ENCODE peak calls at places on chromosome 15, in seven cellular contexts. One of them, this sample, is unnamed.
A peak's percentile ranks its signal among the peaks of the same experiment; 100 is the strongest.

GRCh38 chr15:101063212-101063611 is 144.1 kb downstream of the LRRK1 start:
- DNase-seq in activated CD4-positive, alpha-beta T cell treated with anti-CD3 and anti-CD28 coated beads, Interleukin-2, amount 50 U/mL, for 24 hours: no peak
- DNase-seq in activated T-helper 9 cell treated with anti-CD3 and anti-CD28 coated beads, Interleukin-2, amount 50 U/mL, for 16 hours: no peak
- DNase-seq in left cardiac atrium: no peak
- DNase-seq in non-pigmented ciliary epithelial cell: no peak
- DNase-seq in epithelial cell of prostate: no peak
- DNase-seq in Daoy: no peak
- DNase-seq in this sample: peak; percentile 49

GRCh38 chr15:45458746-45459403 is 63.7 kb downstream of the SLC30A4 start:
- DNase-seq in activated CD4-positive, alpha-beta T cell treated with anti-CD3 and anti-CD28 coated beads, Interleukin-2, amount 50 U/mL, for 24 hours: peak; percentile 64
- DNase-seq in activated T-helper 9 cell treated with anti-CD3 and anti-CD28 coated beads, Interleukin-2, amount 50 U/mL, for 16 hours: peak; percentile 65
- DNase-seq in left cardiac atrium: peak; percentile 62
- DNase-seq in non-pigmented ciliary epithelial cell: no peak
- DNase-seq in epithelial cell of prostate: no peak
- DNase-seq in Daoy: peak; percentile 59
- DNase-seq in this sample: peak; percentile 61

GRCh38 chr15:99475754-99476412 is 89.9 kb upstream of the MEF2A start:
- DNase-seq in activated CD4-positive, alpha-beta T cell treated with anti-CD3 and anti-CD28 coated beads, Interleukin-2, amount 50 U/mL, for 24 hours: no peak
- DNase-seq in activated T-helper 9 cell treated with anti-CD3 and anti-CD28 coated beads, Interleukin-2, amount 50 U/mL, for 16 hours: no peak
- DNase-seq in left cardiac atrium: no peak
- DNase-seq in non-pigmented ciliary epithelial cell: no peak
- DNase-seq in epithelial cell of prostate: no peak
- DNase-seq in Daoy: no peak
- DNase-seq in this sample: no peak

GRCh38 chr15:31402511-31403056 is 75.9 kb downstream of the KLF13 start:
- DNase-seq in activated CD4-positive, alpha-beta T cell treated with anti-CD3 and anti-CD28 coated beads, Interleukin-2, amount 50 U/mL, for 24 hours: no peak
- DNase-seq in activated T-helper 9 cell treated with anti-CD3 and anti-CD28 coated beads, Interleukin-2, amount 50 U/mL, for 16 hours: no peak
- DNase-seq in left cardiac atrium: peak; percentile 69
- DNase-seq in non-pigmented ciliary epithelial cell: no peak
- DNase-seq in epithelial cell of prostate: no peak
- DNase-seq in Daoy: no peak
- DNase-seq in this sample: no peak

GRCh38 chr15:98076021-98076816 is 115.7 kb downstream of the ARRDC4 start:
- DNase-seq in activated CD4-positive, alpha-beta T cell treated with anti-CD3 and anti-CD28 coated beads, Interleukin-2, amount 50 U/mL, for 24 hours: no peak
- DNase-seq in activated T-helper 9 cell treated with anti-CD3 and anti-CD28 coated beads, Interleukin-2, amount 50 U/mL, for 16 hours: no peak
- DNase-seq in left cardiac atrium: peak; percentile 55
- DNase-seq in non-pigmented ciliary epithelial cell: no peak
- DNase-seq in epithelial cell of prostate: no peak
- DNase-seq in Daoy: no peak
- DNase-seq in this sample: peak; percentile 63

GRCh38 chr15:44289352-44289790 is 852 bp downstream of the GOLM2 start:
- DNase-seq in activated CD4-positive, alpha-beta T cell treated with anti-CD3 and anti-CD28 coated beads, Interleukin-2, amount 50 U/mL, for 24 hours: no peak
- DNase-seq in activated T-helper 9 cell treated with anti-CD3 and anti-CD28 coated beads, Interleukin-2, amount 50 U/mL, for 16 hours: no peak
- DNase-seq in left cardiac atrium: no peak
- DNase-seq in non-pigmented ciliary epithelial cell: no peak
- DNase-seq in epithelial cell of prostate: no peak
- DNase-seq in Daoy: peak; percentile 7
- DNase-seq in this sample: no peak

GRCh38 chr15:75573001-75573400 is 6.1 kb downstream of the PTPN9 start:
- DNase-seq in activated CD4-positive, alpha-beta T cell treated with anti-CD3 and anti-CD28 coated beads, Interleukin-2, amount 50 U/mL, for 24 hours: no peak
- DNase-seq in activated T-helper 9 cell treated with anti-CD3 and anti-CD28 coated beads, Interleukin-2, amount 50 U/mL, for 16 hours: no peak
- DNase-seq in left cardiac atrium: no peak
- DNase-seq in non-pigmented ciliary epithelial cell: peak; percentile 23
- DNase-seq in epithelial cell of prostate: no peak
- DNase-seq in Daoy: peak; percentile 7
- DNase-seq in this sample: no peak

GRCh38 chr15:56919708-56920637 is 1.5 kb downstream of the TCF12 start:
- DNase-seq in activated CD4-positive, alpha-beta T cell treated with anti-CD3 and anti-CD28 coated beads, Interleukin-2, amount 50 U/mL, for 24 hours: no peak
- DNase-seq in activated T-helper 9 cell treated with anti-CD3 and anti-CD28 coated beads, Interleukin-2, amount 50 U/mL, for 16 hours: peak; percentile 2
- DNase-seq in left cardiac atrium: peak; percentile 30
- DNase-seq in non-pigmented ciliary epithelial cell: no peak
- DNase-seq in epithelial cell of prostate: no peak
- DNase-seq in Daoy: peak; percentile 48
- DNase-seq in this sample: peak; percentile 74

GRCh38 chr15:81284256-81285031 is 39.5 kb downstream of the STARD5 start:
- DNase-seq in activated CD4-positive, alpha-beta T cell treated with anti-CD3 and anti-CD28 coated beads, Interleukin-2, amount 50 U/mL, for 24 hours: no peak
- DNase-seq in activated T-helper 9 cell treated with anti-CD3 and anti-CD28 coated beads, Interleukin-2, amount 50 U/mL, for 16 hours: no peak
- DNase-seq in left cardiac atrium: no peak
- DNase-seq in non-pigmented ciliary epithelial cell: no peak
- DNase-seq in epithelial cell of prostate: no peak
- DNase-seq in Daoy: no peak
- DNase-seq in this sample: no peak

GRCh38 chr15:76347507-76348055 is 11.0 kb downstream of the ISL2 start:
- DNase-seq in activated CD4-positive, alpha-beta T cell treated with anti-CD3 and anti-CD28 coated beads, Interleukin-2, amount 50 U/mL, for 24 hours: no peak
- DNase-seq in activated T-helper 9 cell treated with anti-CD3 and anti-CD28 coated beads, Interleukin-2, amount 50 U/mL, for 16 hours: no peak
- DNase-seq in left cardiac atrium: no peak
- DNase-seq in non-pigmented ciliary epithelial cell: no peak
- DNase-seq in epithelial cell of prostate: no peak
- DNase-seq in Daoy: no peak
- DNase-seq in this sample: no peak

GRCh38 chr15:36399276-36399675 is 180.2 kb upstream of the CDIN1 start:
- DNase-seq in activated CD4-positive, alpha-beta T cell treated with anti-CD3 and anti-CD28 coated beads, Interleukin-2, amount 50 U/mL, for 24 hours: no peak
- DNase-seq in activated T-helper 9 cell treated with anti-CD3 and anti-CD28 coated beads, Interleukin-2, amount 50 U/mL, for 16 hours: no peak
- DNase-seq in left cardiac atrium: no peak
- DNase-seq in non-pigmented ciliary epithelial cell: no peak
- DNase-seq in epithelial cell of prostate: no peak
- DNase-seq in Daoy: no peak
- DNase-seq in this sample: no peak

GRCh38 chr15:59160880-59161593 is 45.6 kb upstream of the LDHAL6B start:
- DNase-seq in activated CD4-positive, alpha-beta T cell treated with anti-CD3 and anti-CD28 coated beads, Interleukin-2, amount 50 U/mL, for 24 hours: no peak
- DNase-seq in activated T-helper 9 cell treated with anti-CD3 and anti-CD28 coated beads, Interleukin-2, amount 50 U/mL, for 16 hours: no peak
- DNase-seq in left cardiac atrium: no peak
- DNase-seq in non-pigmented ciliary epithelial cell: no peak
- DNase-seq in epithelial cell of prostate: no peak
- DNase-seq in Daoy: peak; percentile 29
- DNase-seq in this sample: peak; percentile 77

GRCh38 chr15:83698294-83698693 is 44.4 kb downstream of the ADAMTSL3 start:
- DNase-seq in activated CD4-positive, alpha-beta T cell treated with anti-CD3 and anti-CD28 coated beads, Interleukin-2, amount 50 U/mL, for 24 hours: no peak
- DNase-seq in activated T-helper 9 cell treated with anti-CD3 and anti-CD28 coated beads, Interleukin-2, amount 50 U/mL, for 16 hours: no peak
- DNase-seq in left cardiac atrium: peak; percentile 75
- DNase-seq in non-pigmented ciliary epithelial cell: no peak
- DNase-seq in epithelial cell of prostate: peak; percentile 31
- DNase-seq in Daoy: peak; percentile 45
- DNase-seq in this sample: peak; percentile 63

GRCh38 chr15:52124270-52124878 is 11.8 kb upstream of the BCL2L10 start:
- DNase-seq in activated CD4-positive, alpha-beta T cell treated with anti-CD3 and anti-CD28 coated beads, Interleukin-2, amount 50 U/mL, for 24 hours: no peak
- DNase-seq in activated T-helper 9 cell treated with anti-CD3 and anti-CD28 coated beads, Interleukin-2, amount 50 U/mL, for 16 hours: no peak
- DNase-seq in left cardiac atrium: no peak
- DNase-seq in non-pigmented ciliary epithelial cell: no peak
- DNase-seq in epithelial cell of prostate: peak; percentile 53
- DNase-seq in Daoy: peak; percentile 85
- DNase-seq in this sample: peak; percentile 72

GRCh38 chr15:70672081-70672480 is 91.3 kb downstream of the UACA start:
- DNase-seq in activated CD4-positive, alpha-beta T cell treated with anti-CD3 and anti-CD28 coated beads, Interleukin-2, amount 50 U/mL, for 24 hours: no peak
- DNase-seq in activated T-helper 9 cell treated with anti-CD3 and anti-CD28 coated beads, Interleukin-2, amount 50 U/mL, for 16 hours: no peak
- DNase-seq in left cardiac atrium: no peak
- DNase-seq in non-pigmented ciliary epithelial cell: no peak
- DNase-seq in epithelial cell of prostate: no peak
- DNase-seq in Daoy: no peak
- DNase-seq in this sample: no peak

GRCh38 chr15:42073418-42073817 is 20.9 kb downstream of the PLA2G4D start:
- DNase-seq in activated CD4-positive, alpha-beta T cell treated with anti-CD3 and anti-CD28 coated beads, Interleukin-2, amount 50 U/mL, for 24 hours: no peak
- DNase-seq in activated T-helper 9 cell treated with anti-CD3 and anti-CD28 coated beads, Interleukin-2, amount 50 U/mL, for 16 hours: no peak
- DNase-seq in left cardiac atrium: no peak
- DNase-seq in non-pigmented ciliary epithelial cell: no peak
- DNase-seq in epithelial cell of prostate: no peak
- DNase-seq in Daoy: peak; percentile 46
- DNase-seq in this sample: no peak

GRCh38 chr15:39145854-39146253 is 435.0 kb upstream of the THBS1 start:
- DNase-seq in activated CD4-positive, alpha-beta T cell treated with anti-CD3 and anti-CD28 coated beads, Interleukin-2, amount 50 U/mL, for 24 hours: no peak
- DNase-seq in activated T-helper 9 cell treated with anti-CD3 and anti-CD28 coated beads, Interleukin-2, amount 50 U/mL, for 16 hours: no peak
- DNase-seq in left cardiac atrium: no peak
- DNase-seq in non-pigmented ciliary epithelial cell: no peak
- DNase-seq in epithelial cell of prostate: no peak
- DNase-seq in Daoy: no peak
- DNase-seq in this sample: no peak

GRCh38 chr15:100783296-100783695 is 96.3 kb upstream of the ALDH1A3 start:
- DNase-seq in activated CD4-positive, alpha-beta T cell treated with anti-CD3 and anti-CD28 coated beads, Interleukin-2, amount 50 U/mL, for 24 hours: no peak
- DNase-seq in activated T-helper 9 cell treated with anti-CD3 and anti-CD28 coated beads, Interleukin-2, amount 50 U/mL, for 16 hours: no peak
- DNase-seq in left cardiac atrium: no peak
- DNase-seq in non-pigmented ciliary epithelial cell: no peak
- DNase-seq in epithelial cell of prostate: no peak
- DNase-seq in Daoy: peak; percentile 0
- DNase-seq in this sample: peak; percentile 24

GRCh38 chr15:69854521-69855171 is 243.1 kb downstream of the TLE3 start:
- DNase-seq in activated CD4-positive, alpha-beta T cell treated with anti-CD3 and anti-CD28 coated beads, Interleukin-2, amount 50 U/mL, for 24 hours: no peak
- DNase-seq in activated T-helper 9 cell treated with anti-CD3 and anti-CD28 coated beads, Interleukin-2, amount 50 U/mL, for 16 hours: no peak
- DNase-seq in left cardiac atrium: no peak
- DNase-seq in non-pigmented ciliary epithelial cell: peak; percentile 81
- DNase-seq in epithelial cell of prostate: no peak
- DNase-seq in Daoy: peak; percentile 63
- DNase-seq in this sample: peak; percentile 78

GRCh38 chr15:35305031-35305555 is 220.0 kb upstream of the NANOGP8 start:
- DNase-seq in activated CD4-positive, alpha-beta T cell treated with anti-CD3 and anti-CD28 coated beads, Interleukin-2, amount 50 U/mL, for 24 hours: no peak
- DNase-seq in activated T-helper 9 cell treated with anti-CD3 and anti-CD28 coated beads, Interleukin-2, amount 50 U/mL, for 16 hours: no peak
- DNase-seq in left cardiac atrium: no peak
- DNase-seq in non-pigmented ciliary epithelial cell: no peak
- DNase-seq in epithelial cell of prostate: no peak
- DNase-seq in Daoy: no peak
- DNase-seq in this sample: no peak

GRCh38 chr15:60370105-60370803 is 27.5 kb downstream of the ANXA2 start:
- DNase-seq in activated CD4-positive, alpha-beta T cell treated with anti-CD3 and anti-CD28 coated beads, Interleukin-2, amount 50 U/mL, for 24 hours: no peak
- DNase-seq in activated T-helper 9 cell treated with anti-CD3 and anti-CD28 coated beads, Interleukin-2, amount 50 U/mL, for 16 hours: no peak
- DNase-seq in left cardiac atrium: no peak
- DNase-seq in non-pigmented ciliary epithelial cell: no peak
- DNase-seq in epithelial cell of prostate: no peak
- DNase-seq in Daoy: peak; percentile 69
- DNase-seq in this sample: peak; percentile 49

GRCh38 chr15:32705450-32705849 is 12.4 kb upstream of the GREM1 start:
- DNase-seq in activated CD4-positive, alpha-beta T cell treated with anti-CD3 and anti-CD28 coated beads, Interleukin-2, amount 50 U/mL, for 24 hours: no peak
- DNase-seq in activated T-helper 9 cell treated with anti-CD3 and anti-CD28 coated beads, Interleukin-2, amount 50 U/mL, for 16 hours: no peak
- DNase-seq in left cardiac atrium: no peak
- DNase-seq in non-pigmented ciliary epithelial cell: no peak
- DNase-seq in epithelial cell of prostate: no peak
- DNase-seq in Daoy: no peak
- DNase-seq in this sample: no peak

GRCh38 chr15:98873441-98874218 is 134.0 kb downstream of the PGPEP1L start:
- DNase-seq in activated CD4-positive, alpha-beta T cell treated with anti-CD3 and anti-CD28 coated beads, Interleukin-2, amount 50 U/mL, for 24 hours: no peak
- DNase-seq in activated T-helper 9 cell treated with anti-CD3 and anti-CD28 coated beads, Interleukin-2, amount 50 U/mL, for 16 hours: no peak
- DNase-seq in left cardiac atrium: no peak
- DNase-seq in non-pigmented ciliary epithelial cell: no peak
- DNase-seq in epithelial cell of prostate: no peak
- DNase-seq in Daoy: peak; percentile 87
- DNase-seq in this sample: peak; percentile 83

GRCh38 chr15:96553006-96553405 is 222.5 kb downstream of the NR2F2 start:
- DNase-seq in activated CD4-positive, alpha-beta T cell treated with anti-CD3 and anti-CD28 coated beads, Interleukin-2, amount 50 U/mL, for 24 hours: no peak
- DNase-seq in activated T-helper 9 cell treated with anti-CD3 and anti-CD28 coated beads, Interleukin-2, amount 50 U/mL, for 16 hours: no peak
- DNase-seq in left cardiac atrium: no peak
- DNase-seq in non-pigmented ciliary epithelial cell: no peak
- DNase-seq in epithelial cell of prostate: no peak
- DNase-seq in Daoy: peak; percentile 95
- DNase-seq in this sample: no peak

GRCh38 chr15:80489030-80489594 is 84.9 kb downstream of the ARNT2 start:
- DNase-seq in activated CD4-positive, alpha-beta T cell treated with anti-CD3 and anti-CD28 coated beads, Interleukin-2, amount 50 U/mL, for 24 hours: no peak
- DNase-seq in activated T-helper 9 cell treated with anti-CD3 and anti-CD28 coated beads, Interleukin-2, amount 50 U/mL, for 16 hours: no peak
- DNase-seq in left cardiac atrium: no peak
- DNase-seq in non-pigmented ciliary epithelial cell: no peak
- DNase-seq in epithelial cell of prostate: no peak
- DNase-seq in Daoy: no peak
- DNase-seq in this sample: no peak

GRCh38 chr15:34701536-34701935 is 53.3 kb downstream of the GJD2 start:
- DNase-seq in activated CD4-positive, alpha-beta T cell treated with anti-CD3 and anti-CD28 coated beads, Interleukin-2, amount 50 U/mL, for 24 hours: no peak
- DNase-seq in activated T-helper 9 cell treated with anti-CD3 and anti-CD28 coated beads, Interleukin-2, amount 50 U/mL, for 16 hours: no peak
- DNase-seq in left cardiac atrium: no peak
- DNase-seq in non-pigmented ciliary epithelial cell: no peak
- DNase-seq in epithelial cell of prostate: no peak
- DNase-seq in Daoy: peak; percentile 9
- DNase-seq in this sample: no peak

GRCh38 chr15:57665187-57665586 is 41.3 kb upstream of the POLR2M start:
- DNase-seq in activated CD4-positive, alpha-beta T cell treated with anti-CD3 and anti-CD28 coated beads, Interleukin-2, amount 50 U/mL, for 24 hours: no peak
- DNase-seq in activated T-helper 9 cell treated with anti-CD3 and anti-CD28 coated beads, Interleukin-2, amount 50 U/mL, for 16 hours: no peak
- DNase-seq in left cardiac atrium: no peak
- DNase-seq in non-pigmented ciliary epithelial cell: no peak
- DNase-seq in epithelial cell of prostate: no peak
- DNase-seq in Daoy: no peak
- DNase-seq in this sample: no peak

GRCh38 chr15:63918317-63918672 is 84.5 kb upstream of the HERC1 start:
- DNase-seq in activated CD4-positive, alpha-beta T cell treated with anti-CD3 and anti-CD28 coated beads, Interleukin-2, amount 50 U/mL, for 24 hours: no peak
- DNase-seq in activated T-helper 9 cell treated with anti-CD3 and anti-CD28 coated beads, Interleukin-2, amount 50 U/mL, for 16 hours: no peak
- DNase-seq in left cardiac atrium: no peak
- DNase-seq in non-pigmented ciliary epithelial cell: no peak
- DNase-seq in epithelial cell of prostate: no peak
- DNase-seq in Daoy: no peak
- DNase-seq in this sample: no peak

GRCh38 chr15:95653361-95653805 is 677.1 kb upstream of the NR2F2 start:
- DNase-seq in activated CD4-positive, alpha-beta T cell treated with anti-CD3 and anti-CD28 coated beads, Interleukin-2, amount 50 U/mL, for 24 hours: no peak
- DNase-seq in activated T-helper 9 cell treated with anti-CD3 and anti-CD28 coated beads, Interleukin-2, amount 50 U/mL, for 16 hours: no peak
- DNase-seq in left cardiac atrium: no peak
- DNase-seq in non-pigmented ciliary epithelial cell: no peak
- DNase-seq in epithelial cell of prostate: no peak
- DNase-seq in Daoy: no peak
- DNase-seq in this sample: no peak

GRCh38 chr15:92405942-92406341 is 12.3 kb downstream of the ST8SIA2 start:
- DNase-seq in activated CD4-positive, alpha-beta T cell treated with anti-CD3 and anti-CD28 coated beads, Interleukin-2, amount 50 U/mL, for 24 hours: no peak
- DNase-seq in activated T-helper 9 cell treated with anti-CD3 and anti-CD28 coated beads, Interleukin-2, amount 50 U/mL, for 16 hours: no peak
- DNase-seq in left cardiac atrium: no peak
- DNase-seq in non-pigmented ciliary epithelial cell: no peak
- DNase-seq in epithelial cell of prostate: no peak
- DNase-seq in Daoy: no peak
- DNase-seq in this sample: peak; percentile 32

GRCh38 chr15:81160312-81161214 is 26.5 kb downstream of the CFAP161 start:
- DNase-seq in activated CD4-positive, alpha-beta T cell treated with anti-CD3 and anti-CD28 coated beads, Interleukin-2, amount 50 U/mL, for 24 hours: no peak
- DNase-seq in activated T-helper 9 cell treated with anti-CD3 and anti-CD28 coated beads, Interleukin-2, amount 50 U/mL, for 16 hours: no peak
- DNase-seq in left cardiac atrium: peak; percentile 64
- DNase-seq in non-pigmented ciliary epithelial cell: peak; percentile 50
- DNase-seq in epithelial cell of prostate: peak; percentile 27
- DNase-seq in Daoy: peak; percentile 75
- DNase-seq in this sample: no peak

GRCh38 chr15:42036991-42037390 is 16.1 kb upstream of the PLA2G4E start:
- DNase-seq in activated CD4-positive, alpha-beta T cell treated with anti-CD3 and anti-CD28 coated beads, Interleukin-2, amount 50 U/mL, for 24 hours: no peak
- DNase-seq in activated T-helper 9 cell treated with anti-CD3 and anti-CD28 coated beads, Interleukin-2, amount 50 U/mL, for 16 hours: no peak
- DNase-seq in left cardiac atrium: no peak
- DNase-seq in non-pigmented ciliary epithelial cell: no peak
- DNase-seq in epithelial cell of prostate: no peak
- DNase-seq in Daoy: no peak
- DNase-seq in this sample: peak; percentile 38

GRCh38 chr15:85157344-85157743 is 175.7 kb downstream of the PDE8A start:
- DNase-seq in activated CD4-positive, alpha-beta T cell treated with anti-CD3 and anti-CD28 coated beads, Interleukin-2, amount 50 U/mL, for 24 hours: no peak
- DNase-seq in activated T-helper 9 cell treated with anti-CD3 and anti-CD28 coated beads, Interleukin-2, amount 50 U/mL, for 16 hours: no peak
- DNase-seq in left cardiac atrium: no peak
- DNase-seq in non-pigmented ciliary epithelial cell: no peak
- DNase-seq in epithelial cell of prostate: no peak
- DNase-seq in Daoy: no peak
- DNase-seq in this sample: no peak

This sample was measured in islet precursor cell.